ENCODE peak calls at places on chromosomes 4 and X, in five cellular contexts. One of them, this sample, is unnamed.

GRCh38 chrX:53447441-53447840 is 13.3 kb upstream of the HSD17B10 start:
- DNase-seq in CD4-positive, CD25-positive, alpha-beta regulatory T cell: no peak
- DNase-seq in coronary artery: no peak
- DNase-seq in upper lobe of right lung: no peak
- DNase-seq in heart right ventricle: no peak
- DNase-seq in this sample: no peak

GRCh38 chrX:14291626-14292025 is 237.7 kb upstream of the GLRA2 start:
- DNase-seq in coronary artery: no peak
- DNase-seq in heart right ventricle: no peak
- DNase-seq in CD4-positive, CD25-positive, alpha-beta regulatory T cell: no peak
- DNase-seq in upper lobe of right lung: no peak
- DNase-seq in this sample: no peak

GRCh38 chr4:124337874-124338273 is 374.7 kb downstream of the ANKRD50 start:
- DNase-seq in heart right ventricle: peak; percentile 69
- DNase-seq in CD4-positive, CD25-positive, alpha-beta regulatory T cell: no peak
- DNase-seq in upper lobe of right lung: no peak
- DNase-seq in coronary artery: no peak
- DNase-seq in this sample: no peak

GRCh38 chr4:141905751-141906150 is 269.4 kb downstream of the IL15 start:
- DNase-seq in CD4-positive, CD25-positive, alpha-beta regulatory T cell: no peak
- DNase-seq in upper lobe of right lung: no peak
- DNase-seq in coronary artery: no peak
- DNase-seq in heart right ventricle: no peak
- DNase-seq in this sample: no peak

GRCh38 chr4:182879913-182880312 is 37.3 kb downstream of the DCTD start:
- DNase-seq in heart right ventricle: no peak
- DNase-seq in upper lobe of right lung: no peak
- DNase-seq in coronary artery: no peak
- DNase-seq in CD4-positive, CD25-positive, alpha-beta regulatory T cell: no peak
- DNase-seq in this sample: no peak

GRCh38 chrX:100654256-100654655 is 10.3 kb downstream of the SRPX2 start:
- DNase-seq in upper lobe of right lung: no peak
- DNase-seq in coronary artery: no peak
- DNase-seq in CD4-positive, CD25-positive, alpha-beta regulatory T cell: no peak
- DNase-seq in heart right ventricle: no peak
- DNase-seq in this sample: no peak

GRCh38 chrX:153917814-153918213 is 8.2 kb downstream of the ARHGAP4 start:
- DNase-seq in coronary artery: no peak
- DNase-seq in CD4-positive, CD25-positive, alpha-beta regulatory T cell: no peak
- DNase-seq in upper lobe of right lung: no peak
- DNase-seq in heart right ventricle: no peak
- DNase-seq in this sample: peak; percentile 61

GRCh38 chr4:141802324-141802723 is 165.9 kb downstream of the IL15 start:
- DNase-seq in heart right ventricle: no peak
- DNase-seq in coronary artery: no peak
- DNase-seq in CD4-positive, CD25-positive, alpha-beta regulatory T cell: no peak
- DNase-seq in upper lobe of right lung: no peak
- DNase-seq in this sample: no peak

GRCh38 chrX:122982521-122982920 is 201.6 kb upstream of the GRIA3 start:
- DNase-seq in heart right ventricle: no peak
- DNase-seq in CD4-positive, CD25-positive, alpha-beta regulatory T cell: no peak
- DNase-seq in upper lobe of right lung: no peak
- DNase-seq in coronary artery: no peak
- DNase-seq in this sample: no peak

GRCh38 chrX:84487365-84488353 is 14.6 kb downstream of the HDX start:
- DNase-seq in heart right ventricle: no peak
- DNase-seq in coronary artery: no peak
- DNase-seq in CD4-positive, CD25-positive, alpha-beta regulatory T cell: no peak
- DNase-seq in upper lobe of right lung: no peak
- DNase-seq in this sample: no peak

GRCh38 chrX:123274796-123275195 is 90.7 kb downstream of the GRIA3 start:
- DNase-seq in upper lobe of right lung: no peak
- DNase-seq in CD4-positive, CD25-positive, alpha-beta regulatory T cell: no peak
- DNase-seq in coronary artery: no peak
- DNase-seq in heart right ventricle: no peak
- DNase-seq in this sample: no peak

GRCh38 chr4:74230902-74231499 is 73.1 kb downstream of the MTHFD2L start:
- DNase-seq in heart right ventricle: no peak
- DNase-seq in upper lobe of right lung: no peak
- DNase-seq in coronary artery: no peak
- DNase-seq in CD4-positive, CD25-positive, alpha-beta regulatory T cell: no peak
- DNase-seq in this sample: no peak

GRCh38 chr4:1293981-1294380 is 4.3 kb downstream of the MAEA start:
- DNase-seq in CD4-positive, CD25-positive, alpha-beta regulatory T cell: no peak
- DNase-seq in heart right ventricle: peak; percentile 54
- DNase-seq in upper lobe of right lung: no peak
- DNase-seq in coronary artery: no peak
- DNase-seq in this sample: no peak

GRCh38 chrX:104330966-104331365 is 76.2 kb upstream of the ESX1 start:
- DNase-seq in coronary artery: no peak
- DNase-seq in upper lobe of right lung: no peak
- DNase-seq in heart right ventricle: no peak
- DNase-seq in CD4-positive, CD25-positive, alpha-beta regulatory T cell: no peak
- DNase-seq in this sample: no peak

GRCh38 chrX:67543818-67544217 is at the start of gene AR:
- DNase-seq in coronary artery: peak; percentile 80
- DNase-seq in CD4-positive, CD25-positive, alpha-beta regulatory T cell: no peak
- DNase-seq in upper lobe of right lung: peak; percentile 83
- DNase-seq in heart right ventricle: peak; percentile 70
- DNase-seq in this sample: no peak

GRCh38 chr4:174538123-174538875 is 16.0 kb upstream of the HPGD start:
- DNase-seq in CD4-positive, CD25-positive, alpha-beta regulatory T cell: no peak
- DNase-seq in coronary artery: no peak
- DNase-seq in upper lobe of right lung: no peak
- DNase-seq in heart right ventricle: no peak
- DNase-seq in this sample: no peak

GRCh38 chrX:13688384-13688771 is 550 bp upstream of the RAB9A start:
- DNase-seq in upper lobe of right lung: no peak
- DNase-seq in CD4-positive, CD25-positive, alpha-beta regulatory T cell: no peak
- DNase-seq in heart right ventricle: no peak
- DNase-seq in coronary artery: no peak
- DNase-seq in this sample: no peak

GRCh38 chr4:82578935-82579334 is 17.1 kb upstream of the TMEM150C start:
- DNase-seq in coronary artery: no peak
- DNase-seq in upper lobe of right lung: no peak
- DNase-seq in CD4-positive, CD25-positive, alpha-beta regulatory T cell: no peak
- DNase-seq in heart right ventricle: no peak
- DNase-seq in this sample: no peak

GRCh38 chr4:142883433-142883832 is 37.3 kb upstream of the INPP4B start:
- DNase-seq in upper lobe of right lung: no peak
- DNase-seq in coronary artery: no peak
- DNase-seq in CD4-positive, CD25-positive, alpha-beta regulatory T cell: no peak
- DNase-seq in heart right ventricle: no peak
- DNase-seq in this sample: no peak

GRCh38 chr4:77358315-77358928 is 201.4 kb downstream of the CCNG2 start:
- DNase-seq in heart right ventricle: no peak
- DNase-seq in upper lobe of right lung: no peak
- DNase-seq in coronary artery: no peak
- DNase-seq in CD4-positive, CD25-positive, alpha-beta regulatory T cell: no peak
- DNase-seq in this sample: no peak

GRCh38 chr4:1219553-1219950 is 29.4 kb downstream of the CTBP1 start:
- DNase-seq in coronary artery: no peak
- DNase-seq in CD4-positive, CD25-positive, alpha-beta regulatory T cell: no peak
- DNase-seq in upper lobe of right lung: no peak
- DNase-seq in heart right ventricle: no peak
- DNase-seq in this sample: no peak

GRCh38 chr4:168744021-168744420 is 247.2 kb downstream of the PALLD start:
- DNase-seq in CD4-positive, CD25-positive, alpha-beta regulatory T cell: no peak
- DNase-seq in heart right ventricle: no peak
- DNase-seq in coronary artery: no peak
- DNase-seq in upper lobe of right lung: no peak
- DNase-seq in this sample: no peak

GRCh38 chr4:113411496-113411938 is 350.0 kb downstream of the CAMK2D start:
- DNase-seq in coronary artery: no peak
- DNase-seq in upper lobe of right lung: no peak
- DNase-seq in heart right ventricle: no peak
- DNase-seq in CD4-positive, CD25-positive, alpha-beta regulatory T cell: no peak
- DNase-seq in this sample: no peak

GRCh38 chr4:11912886-11913285 is 484.2 kb upstream of the HS3ST1 start:
- DNase-seq in heart right ventricle: no peak
- DNase-seq in CD4-positive, CD25-positive, alpha-beta regulatory T cell: no peak
- DNase-seq in upper lobe of right lung: no peak
- DNase-seq in coronary artery: no peak
- DNase-seq in this sample: no peak

GRCh38 chr4:147786531-147786930 is 54.6 kb downstream of the ARHGAP10 start:
- DNase-seq in coronary artery: no peak
- DNase-seq in upper lobe of right lung: no peak
- DNase-seq in heart right ventricle: no peak
- DNase-seq in CD4-positive, CD25-positive, alpha-beta regulatory T cell: no peak
- DNase-seq in this sample: no peak

GRCh38 chr4:186144180-186144579 is 39.7 kb downstream of the FAM149A start:
- DNase-seq in CD4-positive, CD25-positive, alpha-beta regulatory T cell: no peak
- DNase-seq in upper lobe of right lung: no peak
- DNase-seq in heart right ventricle: no peak
- DNase-seq in coronary artery: no peak
- DNase-seq in this sample: no peak

GRCh38 chrX:73508861-73509260 is 54.1 kb upstream of the CHIC1 start:
- DNase-seq in heart right ventricle: no peak
- DNase-seq in CD4-positive, CD25-positive, alpha-beta regulatory T cell: no peak
- DNase-seq in coronary artery: no peak
- DNase-seq in upper lobe of right lung: no peak
- DNase-seq in this sample: no peak

GRCh38 chr4:30642520-30642919 is 77.6 kb upstream of the PCDH7 start:
- DNase-seq in heart right ventricle: no peak
- DNase-seq in coronary artery: no peak
- DNase-seq in upper lobe of right lung: no peak
- DNase-seq in CD4-positive, CD25-positive, alpha-beta regulatory T cell: no peak
- DNase-seq in this sample: no peak

GRCh38 chrX:110145305-110145704 is 142.4 kb downstream of the TMEM164 start:
- DNase-seq in heart right ventricle: no peak
- DNase-seq in upper lobe of right lung: no peak
- DNase-seq in coronary artery: no peak
- DNase-seq in CD4-positive, CD25-positive, alpha-beta regulatory T cell: no peak
- DNase-seq in this sample: no peak

GRCh38 chr4:140718240-140718639 is 37.9 kb downstream of the TBC1D9 start:
- DNase-seq in upper lobe of right lung: no peak
- DNase-seq in CD4-positive, CD25-positive, alpha-beta regulatory T cell: no peak
- DNase-seq in coronary artery: no peak
- DNase-seq in heart right ventricle: no peak
- DNase-seq in this sample: no peak

GRCh38 chr4:140719022-140719421 is 37.2 kb downstream of the TBC1D9 start:
- DNase-seq in coronary artery: no peak
- DNase-seq in upper lobe of right lung: no peak
- DNase-seq in heart right ventricle: no peak
- DNase-seq in CD4-positive, CD25-positive, alpha-beta regulatory T cell: no peak
- DNase-seq in this sample: no peak

GRCh38 chr4:140721088-140721421 is 35.1 kb downstream of the TBC1D9 start:
- DNase-seq in heart right ventricle: no peak
- DNase-seq in coronary artery: no peak
- DNase-seq in CD4-positive, CD25-positive, alpha-beta regulatory T cell: no peak
- DNase-seq in upper lobe of right lung: no peak
- DNase-seq in this sample: no peak

GRCh38 chr4:140719693-140720092 is 36.5 kb downstream of the TBC1D9 start:
- DNase-seq in CD4-positive, CD25-positive, alpha-beta regulatory T cell: no peak
- DNase-seq in upper lobe of right lung: no peak
- DNase-seq in heart right ventricle: no peak
- DNase-seq in coronary artery: no peak
- DNase-seq in this sample: no peak

DNA sequence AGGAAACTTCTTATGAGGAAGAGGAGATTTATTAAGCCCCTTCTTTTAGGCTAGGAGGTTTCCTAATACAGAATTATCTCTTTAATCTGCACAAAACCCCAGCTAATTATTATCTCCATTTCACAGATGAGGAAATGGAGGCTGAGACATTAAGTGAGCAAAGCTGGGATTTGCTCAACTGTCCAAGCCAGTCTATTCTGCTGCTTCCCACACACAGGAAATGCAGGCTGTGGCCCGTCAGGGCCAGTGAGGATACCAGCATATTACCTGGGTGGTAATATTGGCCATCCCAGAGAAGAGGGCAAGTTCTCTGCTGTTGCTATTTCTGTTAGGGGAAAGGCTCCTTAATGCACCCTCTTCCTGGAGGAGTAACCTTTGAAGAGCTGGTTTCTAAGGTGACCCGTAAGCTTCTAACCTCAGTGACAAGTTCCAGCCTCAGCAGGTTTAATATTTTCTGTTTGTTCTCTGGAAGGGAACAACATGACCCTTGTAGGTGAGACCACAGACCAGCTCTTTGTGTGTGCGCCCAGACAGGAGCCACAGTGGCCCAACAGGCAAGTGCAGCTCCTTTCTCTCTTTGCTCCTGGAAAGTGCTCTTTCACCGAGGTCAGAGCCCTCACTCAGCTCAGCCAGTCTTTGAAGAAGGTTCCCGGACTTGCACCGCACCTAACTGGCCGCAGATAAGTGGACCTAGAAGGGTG is 35.6 kb downstream of the TBC1D9 start:
- DNase-seq in CD4-positive, CD25-positive, alpha-beta regulatory T cell: no peak
- DNase-seq in heart right ventricle: no peak
- DNase-seq in upper lobe of right lung: no peak
- DNase-seq in coronary artery: no peak
- DNase-seq in this sample: no peak
- H3K4me3 ChIP-seq in CD4-positive, CD25-positive, alpha-beta regulatory T cell: no peak overlapping the region
- H3K4me3 ChIP-seq in heart right ventricle: no peak overlapping the region
- H3K4me3 ChIP-seq in upper lobe of right lung: peak overlapping the region; percentile 34
- H3K4me3 ChIP-seq in coronary artery: peak overlapping the region; percentile 14
- H3K4me3 ChIP-seq in this sample: no peak overlapping the region

GRCh38 chrX:140821280-140821679 is 111.7 kb downstream of the LINC00632 start:
- DNase-seq in CD4-positive, CD25-positive, alpha-beta regulatory T cell: no peak
- DNase-seq in heart right ventricle: no peak
- DNase-seq in upper lobe of right lung: no peak
- DNase-seq in coronary artery: no peak
- DNase-seq in this sample: no peak
- H3K27ac ChIP-seq in CD4-positive, CD25-positive, alpha-beta regulatory T cell: no peak overlapping the region
- H3K27ac ChIP-seq in heart right ventricle: no peak overlapping the region
- H3K27ac ChIP-seq in upper lobe of right lung: no peak overlapping the region
- H3K27ac ChIP-seq in coronary artery: no peak overlapping the region
- H3K27ac ChIP-seq in this sample: no peak overlapping the region

GRCh38 chrX:125405339-125405738 is 85.7 kb downstream of the TEX13C start:
- DNase-seq in upper lobe of right lung: no peak
- DNase-seq in coronary artery: no peak
- DNase-seq in CD4-positive, CD25-positive, alpha-beta regulatory T cell: no peak
- DNase-seq in heart right ventricle: no peak
- DNase-seq in this sample: no peak
- H3K4me3 ChIP-seq in upper lobe of right lung: no peak overlapping the region
- H3K4me3 ChIP-seq in coronary artery: no peak overlapping the region
- H3K4me3 ChIP-seq in CD4-positive, CD25-positive, alpha-beta regulatory T cell: no peak overlapping the region
- H3K4me3 ChIP-seq in heart right ventricle: no peak overlapping the region
- H3K4me3 ChIP-seq in this sample: no peak overlapping the region

GRCh38 chrX:105745863-105746262 is 76.5 kb upstream of the NRK start:
- DNase-seq in coronary artery: no peak
- DNase-seq in upper lobe of right lung: no peak
- DNase-seq in heart right ventricle: no peak
- DNase-seq in CD4-positive, CD25-positive, alpha-beta regulatory T cell: no peak
- DNase-seq in this sample: no peak

GRCh38 chrX:105744946-105745345 is 77.4 kb upstream of the NRK start:
- DNase-seq in upper lobe of right lung: no peak
- DNase-seq in CD4-positive, CD25-positive, alpha-beta regulatory T cell: no peak
- DNase-seq in heart right ventricle: no peak
- DNase-seq in coronary artery: no peak
- DNase-seq in this sample: no peak

GRCh38 chrX:105744291-105744690 is 78.0 kb upstream of the NRK start:
- DNase-seq in coronary artery: no peak
- DNase-seq in upper lobe of right lung: no peak
- DNase-seq in heart right ventricle: no peak
- DNase-seq in CD4-positive, CD25-positive, alpha-beta regulatory T cell: no peak
- DNase-seq in this sample: no peak
- H3K27ac ChIP-seq in coronary artery: no peak overlapping the region
- H3K27ac ChIP-seq in upper lobe of right lung: no peak overlapping the region
- H3K27ac ChIP-seq in heart right ventricle: no peak overlapping the region
- H3K27ac ChIP-seq in CD4-positive, CD25-positive, alpha-beta regulatory T cell: no peak overlapping the region
- H3K27ac ChIP-seq in this sample: peak overlapping the region; percentile 64